ENCODE peak calls at places on chromosomes 1 and 21, in nine cellular contexts. I, X, G, D, S, O, P, A and R are unnamed samples.

GRCh38 chr1:226882631-226883409 is 12.4 kb downstream of the PSEN2 start:
- DNase-seq in I (no peak), X (no peak), G (no peak), D (no peak), S (no peak), O (no peak), P (no peak), A (no peak), R (no peak)

GRCh38 chr21:38527737-38528136 is 29.5 kb upstream of the ERG start:
- DNase-seq in I (no peak), X (no peak), G (no peak), D (peak), S (no peak), O (no peak), P (no peak), A (no peak), R (no peak)

GRCh38 chr1:39332291-39332690 is 127.8 kb downstream of the MACF1 start:
- DNase-seq in I (no peak), X (no peak), G (no peak), D (no peak), S (no peak), O (no peak), P (no peak), A (no peak), R (no peak)

GRCh38 chr1:112465122-112465521 is 43.6 kb upstream of the WNT2B start:
- DNase-seq in I (no peak), X (no peak), G (no peak), D (no peak), S (no peak), O (no peak), P (no peak), A (no peak), R (no peak)

GRCh38 chr1:158028956-158029355 is 35.5 kb downstream of the KIRREL1 start:
- DNase-seq in I (peak), X (no peak), G (no peak), D (no peak), S (no peak), O (no peak), P (no peak), A (no peak), R (no peak)

GRCh38 chr1:184272178-184272866 is 114.5 kb upstream of the C1orf21 start:
- DNase-seq in I (no peak), X (no peak), G (no peak), D (no peak), S (no peak), O (no peak), P (no peak), A (no peak), R (no peak)

GRCh38 chr1:168913711-168914463 is 184.9 kb upstream of the DPT start:
- DNase-seq in I (no peak), X (no peak), G (no peak), D (peak), S (no peak), O (no peak), P (no peak), A (no peak), R (no peak)

GRCh38 chr1:91885331-91885715 is 628 bp downstream of the TGFBR3 start:
- DNase-seq in I (no peak), X (peak), G (peak), D (peak), S (peak), O (no peak), P (peak), A (no peak), R (no peak)

GRCh38 chr1:232630047-232630893 is at the start of gene SIPA1L2:
- DNase-seq in I (peak), X (peak), G (peak), D (peak), S (peak), O (peak), P (peak), A (peak), R (peak)

GRCh38 chr1:25947027-25947426 is 40.8 kb upstream of the STMN1 start:
- DNase-seq in I (no peak), X (no peak), G (no peak), D (no peak), S (no peak), O (no peak), P (no peak), A (no peak), R (no peak)

GRCh38 chr1:8689431-8690252 is 127.8 kb downstream of the RERE start:
- DNase-seq in I (no peak), X (no peak), G (no peak), D (no peak), S (no peak), O (no peak), P (no peak), A (no peak), R (no peak)

GRCh38 chr1:177130426-177130825 is 34.1 kb downstream of the ASTN1 start:
- DNase-seq in I (no peak), X (no peak), G (no peak), D (no peak), S (no peak), O (no peak), P (no peak), A (no peak), R (no peak)

GRCh38 chr1:45473302-45473701 is 17.7 kb downstream of the TESK2 start:
- DNase-seq in I (no peak), X (no peak), G (no peak), D (no peak), S (no peak), O (no peak), P (no peak), A (no peak), R (no peak)

GRCh38 chr1:6904476-6905170 is 119.4 kb downstream of the CAMTA1 start:
- DNase-seq in I (no peak), X (no peak), G (no peak), D (no peak), S (no peak), O (no peak), P (no peak), A (no peak), R (no peak)

GRCh38 chr1:67464741-67465140 is 34.5 kb upstream of the SERBP1 start:
- DNase-seq in I (no peak), X (no peak), G (no peak), D (no peak), S (no peak), O (no peak), P (no peak), A (no peak), R (no peak)

GRCh38 chr1:222288056-222288455 is 259.8 kb downstream of the HHIPL2 start:
- DNase-seq in I (peak), X (no peak), G (no peak), D (no peak), S (no peak), O (no peak), P (no peak), A (peak), R (no peak)

GRCh38 chr1:182897696-182898095 is 55.3 kb downstream of the SHCBP1L start:
- DNase-seq in I (no peak), X (no peak), G (no peak), D (no peak), S (no peak), O (no peak), P (no peak), A (no peak), R (no peak)

GRCh38 chr1:116286541-116286971 is 86.5 kb upstream of the ATP1A1 start:
- DNase-seq in I (no peak), X (no peak), G (no peak), D (peak), S (no peak), O (no peak), P (no peak), A (no peak), R (no peak)

GRCh38 chr1:196593955-196594354 is 14.3 kb downstream of the KCNT2 start:
- DNase-seq in I (no peak), X (no peak), G (no peak), D (no peak), S (no peak), O (no peak), P (no peak), A (no peak), R (no peak)

GRCh38 chr1:193014354-193014753 is 44.8 kb downstream of the UCHL5 start:
- DNase-seq in I (no peak), X (no peak), G (no peak), D (no peak), S (no peak), O (no peak), P (no peak), A (no peak), R (no peak)

GRCh38 chr1:193025218-193025617 is 33.9 kb downstream of the UCHL5 start:
- DNase-seq in I (no peak), X (no peak), G (no peak), D (no peak), S (no peak), O (no peak), P (no peak), A (no peak), R (no peak)

GRCh38 chr1:193013707-193014106 is 45.5 kb downstream of the UCHL5 start:
- DNase-seq in I (no peak), X (no peak), G (no peak), D (no peak), S (peak), O (no peak), P (no peak), A (no peak), R (no peak)

GRCh38 chr1:193019442-193020026 is 39.6 kb downstream of the UCHL5 start:
- DNase-seq in I (peak), X (peak), G (no peak), D (no peak), S (no peak), O (no peak), P (no peak), A (peak), R (no peak)
- TF ChIP-seq CTCF in I (peak), X (peak), G (peak), D (peak), S (peak), O (peak), P (peak), A (peak), R (peak)

DNA sequence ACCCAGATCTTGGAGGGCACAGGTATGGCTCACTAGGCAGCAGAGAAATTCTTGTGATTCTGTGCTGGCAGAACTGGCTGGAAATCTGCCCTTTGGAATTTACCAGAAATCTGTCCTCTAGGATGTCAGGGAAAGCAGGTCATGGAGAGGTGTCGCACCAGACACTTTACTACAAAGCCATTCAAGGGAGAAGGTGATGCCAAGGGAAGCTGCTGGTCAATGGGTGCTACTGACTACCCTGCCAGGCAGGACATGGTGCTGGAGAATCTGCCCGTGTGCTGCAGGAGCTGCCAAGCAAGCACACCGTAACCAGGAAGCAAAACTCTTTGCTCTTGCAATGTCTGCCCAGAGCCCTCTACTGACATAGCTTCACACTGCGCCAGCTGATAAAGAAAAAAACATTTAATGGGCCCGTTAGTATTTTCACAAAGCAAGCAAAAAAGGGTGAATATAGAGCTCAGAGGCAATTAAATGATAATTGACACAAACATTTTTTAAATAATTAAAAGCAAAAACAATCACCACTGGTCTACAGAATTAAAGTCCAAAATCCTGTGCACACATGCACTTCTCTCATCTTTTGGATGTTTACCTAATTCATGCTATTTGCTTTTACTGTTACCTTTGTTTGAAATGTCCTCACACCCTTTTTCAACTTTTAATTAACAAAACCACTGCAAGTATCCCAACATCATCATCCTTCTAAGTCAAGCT is 7.2 kb upstream of the FBXO28 start:
- DNase-seq in I (peak), X (peak), G (no peak), D (peak), S (no peak), O (no peak), P (no peak), A (peak), R (no peak)
- TF ChIP-seq CTCF in I (peak), X (peak), G (peak), D (no peak), S (no peak), O (peak), P (no peak), A (peak), R (peak)

GRCh38 chr1:243443557-243443956 is 187.7 kb downstream of the SDCCAG8 start:
- DNase-seq in I (no peak), X (no peak), G (no peak), D (no peak), S (no peak), O (no peak), P (no peak), A (no peak), R (no peak)
- TF ChIP-seq CTCF in I (no peak), X (no peak), G (no peak), D (no peak), S (no peak), O (no peak), P (no peak), A (no peak), R (no peak)

DNA sequence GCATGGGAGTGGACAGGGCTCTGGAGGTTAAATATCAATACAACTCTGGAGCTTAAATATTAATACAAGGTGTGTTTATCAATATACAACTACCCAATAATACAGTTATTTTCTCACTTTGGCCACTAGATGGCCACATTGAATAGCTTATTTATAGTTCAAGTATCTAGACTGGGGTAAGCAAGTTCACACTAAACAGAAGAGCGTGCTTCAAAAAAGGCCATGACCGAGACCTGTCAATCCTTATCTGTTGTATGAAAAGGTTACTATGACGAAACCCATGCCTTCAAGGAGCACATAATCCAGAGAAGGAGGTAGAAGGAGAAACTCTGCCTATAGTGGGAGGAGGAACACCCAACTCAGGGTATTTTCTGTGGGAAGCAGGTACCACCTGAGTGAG is 29.1 kb downstream of the CHML start:
- DNase-seq in I (peak), X (peak), G (no peak), D (no peak), S (no peak), O (no peak), P (no peak), A (peak), R (no peak)
- TF ChIP-seq CTCF in I (peak), X (peak), G (peak), D (peak), S (peak), O (peak), P (peak), A (peak), R (peak)

DNA sequence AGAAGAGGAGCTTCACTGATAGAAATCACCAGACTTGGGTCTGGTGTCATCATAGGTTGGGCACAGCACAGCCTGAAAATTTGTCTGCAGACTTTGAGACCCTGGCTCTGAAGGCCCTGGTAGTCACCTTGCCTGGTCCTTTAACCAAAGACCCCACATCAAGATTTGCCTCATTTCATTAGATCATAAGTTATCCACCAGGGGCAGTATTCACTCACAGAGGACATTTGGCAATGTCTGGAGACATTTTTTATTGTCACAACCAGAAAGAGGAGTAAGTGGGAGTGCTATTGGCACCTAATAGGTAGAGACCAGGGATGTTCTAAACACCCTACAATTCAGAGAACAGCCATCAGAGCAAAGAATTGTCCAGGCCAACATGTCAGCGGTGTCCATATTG is 22.1 kb upstream of the PAX7 start:
- DNase-seq in I (no peak), X (no peak), G (no peak), D (no peak), S (no peak), O (no peak), P (no peak), A (no peak), R (no peak)
- TF ChIP-seq CTCF in I (no peak), X (peak), G (peak), D (no peak), S (no peak), O (no peak), P (no peak), A (no peak), R (peak)